ENCODE peak calls at places on chromosomes 2 and 18, in nine cellular contexts. H, Q, I, C, W, L, K, Z and G are unnamed samples.
A peak's percentile ranks its signal among the peaks of the same experiment; 100 is the strongest.

GRCh38 chr2:184596819-184597411 is 1.4 kb upstream of the ZNF804A start:
- DNase-seq in I (no peak), Q (no peak), C (no peak), K (no peak), W (no peak), Z (no peak), H (no peak), L (peak; percentile 8), G (no peak)

GRCh38 chr18:21115519-21116411 is 4.2 kb upstream of the ROCK1 start:
- DNase-seq in C (no peak), K (peak; percentile 23), Z (no peak), Q (no peak), W (no peak), H (no peak), I (no peak), L (peak; percentile 65), G (no peak)

GRCh38 chr2:42756956-42757513 is 6.9 kb downstream of the OXER1 start:
- DNase-seq in L (no peak), C (no peak), H (no peak), Q (no peak), I (no peak), Z (no peak), K (no peak), W (no peak), G (no peak)

GRCh38 chr2:70360661-70361316 is 58.9 kb upstream of the FAM136A start:
- DNase-seq in Q (no peak), K (no peak), C (no peak), L (no peak), I (no peak), W (no peak), H (no peak), Z (no peak), G (no peak)

GRCh38 chr2:67485431-67485830 is 88.3 kb downstream of the ETAA1 start:
- DNase-seq in I (no peak), W (no peak), L (peak; percentile 21), C (no peak), H (no peak), K (no peak), Q (no peak), Z (no peak), G (no peak)

GRCh38 chr2:102841107-102841840 is 79.4 kb downstream of the TMEM182 start:
- DNase-seq in K (peak; percentile 77), H (no peak), W (peak; percentile 46), Q (no peak), I (peak; percentile 19), C (no peak), L (peak; percentile 54), Z (peak; percentile 2), G (peak; percentile 42)

GRCh38 chr2:157625311-157625710 is 3.4 kb downstream of the ACVR1C start:
- DNase-seq in L (no peak), W (peak; percentile 19), K (no peak), Z (no peak), I (no peak), Q (no peak), H (no peak), C (no peak), G (no peak)

GRCh38 chr18:42131044-42131939 is 176.3 kb downstream of the PIK3C3 start:
- DNase-seq in Q (no peak), I (no peak), K (no peak), L (no peak), H (no peak), W (no peak), Z (no peak), C (no peak), G (no peak)

GRCh38 chr2:179141206-179141605 is 91.3 kb upstream of the CCDC141 start:
- DNase-seq in Q (no peak), L (no peak), H (no peak), W (no peak), Z (no peak), K (no peak), C (no peak), I (no peak), G (peak; percentile 58)

GRCh38 chr18:33838084-33838483 is 260.1 kb downstream of the ASXL3 start:
- DNase-seq in K (no peak), H (no peak), Z (no peak), W (no peak), Q (no peak), L (no peak), I (no peak), C (no peak), G (no peak)

GRCh38 chr2:212974692-212975091 is 176.7 kb downstream of the IKZF2 start:
- DNase-seq in Q (no peak), Z (no peak), L (peak; percentile 48), W (no peak), C (no peak), K (no peak), H (no peak), I (no peak), G (no peak)

GRCh38 chr2:69499242-69499641 is 62.0 kb upstream of the NFU1 start:
- DNase-seq in K (no peak), C (no peak), Q (no peak), I (no peak), W (no peak), L (no peak), Z (no peak), H (no peak), G (no peak)

GRCh38 chr2:94873362-94874276 is 2.4 kb downstream of the TEKT4 start:
- DNase-seq in Z (no peak), H (no peak), C (no peak), Q (no peak), L (no peak), I (no peak), W (no peak), K (no peak), G (no peak)

GRCh38 chr2:151478011-151478410 is 68.3 kb downstream of the RIF1 start:
- DNase-seq in C (no peak), L (peak; percentile 4), I (no peak), W (no peak), K (no peak), H (no peak), Z (no peak), Q (no peak), G (no peak)

GRCh38 chr2:110876167-110876999 is 144.0 kb downstream of the ACOXL start:
- DNase-seq in Z (no peak), H (no peak), K (peak; percentile 56), W (no peak), I (no peak), C (no peak), L (no peak), Q (no peak), G (no peak)

GRCh38 chr2:215104226-215104625 is 34.2 kb downstream of the ABCA12 start:
- DNase-seq in C (no peak), Z (no peak), L (no peak), W (no peak), K (no peak), H (no peak), Q (no peak), I (no peak), G (no peak)

GRCh38 chr2:37985333-37985732 is 60.2 kb downstream of the RMDN2 start:
- DNase-seq in K (no peak), Z (no peak), Q (no peak), C (no peak), L (peak; percentile 52), H (no peak), W (no peak), I (no peak), G (no peak)

GRCh38 chr2:167438206-167438605 is 549.9 kb downstream of the XIRP2 start:
- DNase-seq in K (no peak), C (no peak), H (no peak), Q (no peak), W (no peak), Z (peak; percentile 41), L (no peak), I (no peak), G (no peak)

GRCh38 chr2:29628078-29628765 is 293.2 kb downstream of the ALK start:
- DNase-seq in L (no peak), C (no peak), Q (no peak), W (no peak), Z (no peak), K (no peak), H (no peak), I (no peak), G (no peak)

GRCh38 chr2:213152065-213152794 is 818 bp upstream of the IKZF2 start:
- DNase-seq in W (peak; percentile 41), H (peak; percentile 14), C (no peak), Z (no peak), K (peak; percentile 56), Q (peak; percentile 91), I (peak; percentile 64), L (peak; percentile 69), G (peak; percentile 54)

GRCh38 chr2:212005077-212005671 is 533.4 kb downstream of the ERBB4 start:
- DNase-seq in L (no peak), H (no peak), Z (peak; percentile 8), W (peak; percentile 10), Q (no peak), K (peak; percentile 54), I (no peak), C (no peak), G (no peak)

GRCh38 chr2:100422320-100422719 is 4.9 kb upstream of the CHST10 start:
- DNase-seq in I (no peak), L (peak; percentile 67), W (peak; percentile 86), H (no peak), K (peak; percentile 60), Z (no peak), Q (no peak), C (no peak), G (no peak)

GRCh38 chr2:179107737-179108136 is 57.8 kb upstream of the CCDC141 start:
- DNase-seq in Q (no peak), Z (no peak), L (no peak), I (no peak), K (no peak), C (no peak), H (no peak), W (no peak), G (no peak)

GRCh38 chr2:46196871-46197462 is 100.2 kb upstream of the EPAS1 start:
- DNase-seq in Z (no peak), H (no peak), Q (peak; percentile 61), C (no peak), L (no peak), I (no peak), W (no peak), K (no peak), G (no peak)

GRCh38 chr2:225076125-225076524 is 33.9 kb upstream of the DOCK10 start:
- DNase-seq in C (no peak), K (no peak), Z (no peak), L (peak; percentile 81), H (no peak), Q (no peak), I (no peak), W (no peak), G (no peak)

GRCh38 chr2:237025090-237025865 is 60.4 kb upstream of the COPS8 start:
- DNase-seq in I (peak; percentile 22), Q (no peak), C (no peak), W (peak; percentile 35), H (no peak), L (peak; percentile 90), K (no peak), Z (no peak), G (peak; percentile 45)